ENCODE peak calls at places on chromosome 15, in four cellular contexts. One of them, this sample, is unnamed. For H3K36me3, the result is how much of the 10 kb centered on the place peaks cover.

GRCh38 chr15:90893175-90894090 is 9.1 kb downstream of the FES start:
- DNase-seq in GM06990: no peak
- DNase-seq in thyroid gland: no peak
- DNase-seq in testis: no peak
- DNase-seq in this sample: no peak

GRCh38 chr15:79004336-79004735 is 59.5 kb upstream of the CTSH start:
- DNase-seq in thyroid gland: no peak
- DNase-seq in testis: no peak
- DNase-seq in GM06990: peak
- DNase-seq in this sample: peak

GRCh38 chr15:47870300-47870955 is 153.1 kb downstream of the SEMA6D start:
- DNase-seq in testis: no peak
- DNase-seq in GM06990: no peak
- DNase-seq in thyroid gland: no peak
- DNase-seq in this sample: no peak

GRCh38 chr15:50244959-50245624 is 20.4 kb downstream of the HDC start:
- DNase-seq in testis: no peak
- DNase-seq in GM06990: no peak
- DNase-seq in thyroid gland: no peak
- DNase-seq in this sample: no peak

GRCh38 chr15:77483426-77483825 is 62.7 kb downstream of the HMG20A start:
- DNase-seq in thyroid gland: no peak
- DNase-seq in GM06990: no peak
- DNase-seq in testis: no peak
- DNase-seq in this sample: no peak

GRCh38 chr15:47360296-47360695 is 357.0 kb upstream of the SEMA6D start:
- DNase-seq in testis: no peak
- DNase-seq in GM06990: no peak
- DNase-seq in thyroid gland: no peak
- DNase-seq in this sample: no peak

GRCh38 chr15:62934236-62934971 is 108.1 kb upstream of the TPM1 start:
- DNase-seq in GM06990: no peak
- DNase-seq in testis: peak
- DNase-seq in thyroid gland: no peak
- DNase-seq in this sample: no peak

GRCh38 chr15:100764778-100765457 is 114.7 kb upstream of the ALDH1A3 start:
- DNase-seq in thyroid gland: no peak
- DNase-seq in testis: no peak
- DNase-seq in GM06990: no peak
- DNase-seq in this sample: no peak

GRCh38 chr15:90571063-90571541 is 41.4 kb downstream of the CRTC3 start:
- DNase-seq in thyroid gland: no peak
- DNase-seq in GM06990: no peak
- DNase-seq in testis: peak
- DNase-seq in this sample: no peak

GRCh38 chr15:78637776-78638435 is 3.1 kb downstream of the CHRNB4 start:
- DNase-seq in GM06990: no peak
- DNase-seq in testis: no peak
- DNase-seq in thyroid gland: no peak
- DNase-seq in this sample: no peak

GRCh38 chr15:71207141-71207540 is 91.9 kb downstream of the THSD4 start:
- DNase-seq in GM06990: no peak
- DNase-seq in testis: no peak
- DNase-seq in thyroid gland: no peak
- DNase-seq in this sample: no peak

DNA sequence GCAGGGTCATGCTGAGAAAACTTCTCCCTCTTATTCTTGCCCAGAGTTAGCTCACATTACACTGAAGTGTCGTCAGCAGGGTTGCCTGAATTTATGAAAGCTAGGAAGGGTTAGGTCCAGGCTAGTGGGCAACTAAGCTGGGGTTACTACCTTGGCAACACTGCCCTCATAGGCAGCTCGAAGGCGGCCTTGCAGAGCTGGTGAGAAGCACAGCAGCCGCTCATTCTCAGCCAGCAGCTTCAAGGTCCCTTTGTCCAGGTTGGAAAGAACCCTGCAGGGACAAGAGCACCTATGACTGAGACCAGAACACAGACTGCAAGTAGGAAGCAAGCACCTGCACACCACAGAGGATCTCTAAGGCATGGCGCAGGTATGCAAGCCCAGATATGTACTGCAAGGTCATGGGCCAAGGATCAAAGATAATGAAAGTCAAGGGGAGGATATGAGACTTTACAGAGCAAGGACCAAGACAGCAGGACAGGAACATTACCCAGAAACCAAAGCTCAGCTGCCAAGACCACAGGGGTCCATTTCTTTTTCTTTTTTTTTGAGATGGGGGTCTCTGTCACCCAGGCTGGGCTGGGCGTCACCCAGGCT is 2.8 kb downstream of the CDAN1 start:
- DNase-seq in testis: no peak
- DNase-seq in GM06990: no peak
- DNase-seq in thyroid gland: no peak
- DNase-seq in this sample: no peak
- H3K36me3 ChIP-seq in testis: under half
- H3K36me3 ChIP-seq in GM06990: under half
- H3K36me3 ChIP-seq in thyroid gland: under half
- H3K36me3 ChIP-seq in this sample: under half

GRCh38 chr15:59678171-59678570 is 10.9 kb downstream of the BNIP2 start:
- DNase-seq in GM06990: no peak
- DNase-seq in testis: no peak
- DNase-seq in thyroid gland: no peak
- DNase-seq in this sample: no peak
- H3K36me3 ChIP-seq in GM06990: under half
- H3K36me3 ChIP-seq in testis: under half
- H3K36me3 ChIP-seq in thyroid gland: half or more
- H3K36me3 ChIP-seq in this sample: under half

DNA sequence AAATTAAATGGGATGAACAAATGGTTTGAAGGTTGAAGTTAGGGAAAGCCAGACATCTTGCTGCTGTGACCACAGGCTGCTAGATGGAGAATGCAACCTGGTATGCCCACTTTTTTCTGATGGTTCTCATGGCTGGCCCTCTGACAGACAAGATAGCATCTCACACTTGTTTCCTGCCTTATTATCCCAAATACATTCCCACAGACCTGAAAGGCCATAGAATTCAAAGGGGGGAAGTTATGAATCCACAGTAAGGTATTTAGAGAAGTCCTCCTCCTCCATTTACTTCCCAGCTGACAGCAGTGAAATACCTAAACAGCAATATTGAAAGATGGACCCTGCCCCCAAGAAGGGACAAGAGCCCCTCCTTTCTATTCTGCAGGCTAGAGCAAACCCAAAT is 32.4 kb downstream of the LEO1 start:
- DNase-seq in GM06990: no peak
- DNase-seq in testis: no peak
- DNase-seq in thyroid gland: no peak
- DNase-seq in this sample: no peak
- H3K36me3 ChIP-seq in GM06990: under half
- H3K36me3 ChIP-seq in testis: under half
- H3K36me3 ChIP-seq in thyroid gland: under half
- H3K36me3 ChIP-seq in this sample: under half

GRCh38 chr15:84690342-84690741 is 25.6 kb downstream of the SEC11A start:
- DNase-seq in testis: no peak
- DNase-seq in GM06990: no peak
- DNase-seq in thyroid gland: no peak
- DNase-seq in this sample: no peak
- H3K36me3 ChIP-seq in testis: under half
- H3K36me3 ChIP-seq in GM06990: under half
- H3K36me3 ChIP-seq in thyroid gland: under half
- H3K36me3 ChIP-seq in this sample: under half

GRCh38 chr15:61253186-61253585 is 24.1 kb upstream of the RORA start:
- DNase-seq in thyroid gland: no peak
- DNase-seq in GM06990: no peak
- DNase-seq in testis: no peak
- DNase-seq in this sample: no peak

GRCh38 chr15:61256231-61256630 is 27.1 kb upstream of the RORA start:
- DNase-seq in testis: no peak
- DNase-seq in GM06990: no peak
- DNase-seq in thyroid gland: no peak
- DNase-seq in this sample: no peak

DNA sequence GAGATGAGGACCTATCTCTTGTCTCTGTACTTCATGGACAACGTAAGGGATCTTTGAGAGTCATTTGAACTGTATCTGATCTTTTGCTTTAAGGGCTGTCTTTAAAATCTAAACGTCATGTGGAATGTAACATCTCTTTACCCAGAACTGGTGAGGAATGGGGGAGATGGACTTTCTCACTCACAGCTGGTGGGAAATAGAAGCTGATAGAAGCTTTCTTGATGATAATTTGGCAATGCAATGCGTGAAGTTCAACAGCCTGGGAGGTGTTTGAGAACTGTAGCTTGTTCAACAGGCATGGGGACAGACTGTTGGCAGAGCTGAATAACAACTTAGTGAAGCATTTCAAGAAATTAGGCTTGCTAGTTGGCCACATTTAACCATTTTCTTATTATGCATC is 21.5 kb upstream of the RORA start:
- DNase-seq in testis: no peak
- DNase-seq in GM06990: no peak
- DNase-seq in thyroid gland: no peak
- DNase-seq in this sample: no peak
- H3K36me3 ChIP-seq in testis: under half
- H3K36me3 ChIP-seq in GM06990: under half
- H3K36me3 ChIP-seq in thyroid gland: under half
- H3K36me3 ChIP-seq in this sample: under half

This sample was measured in kidney epithelial cell.